ENCODE peak calls at places on chromosomes 2 and 18, in nine cellular contexts. C is NCI-H526 treated with DMSO at 0.1 percent for 48 hours; P is heart left ventricle; H is CD4-positive, alpha-beta T cell; I is stimulated activated naive CD8-positive, alpha-beta T cell treated with anti-CD3 and anti-CD28 coated beads, Interleukin-15, Interleukin-2, amounts not matched to agents 100 U/mL and 50 U/mL, for 24 hours; L is activated T-cell treated with anti-CD3 and anti-CD28 coated beads, Interleukin-2, amount 50 U/mL, for 1 hour; Q is iris pigment epithelial cell; W is occipital lobe; D is bronchial epithelial cell. F is an unnamed sample.

GRCh38 chr2:232345251-232345650 is 33.3 kb upstream of the ALPP start:
- DNase-seq in L (no peak), I (no peak), D (no peak), Q (no peak), H (no peak), P (peak; percentile 12), C (no peak), W (no peak), F (peak; percentile 21)

GRCh38 chr18:25538175-25538922 is 186.4 kb upstream of the ZNF521 start:
- DNase-seq in Q (no peak), I (no peak), L (no peak), C (no peak), D (no peak), P (no peak), H (no peak), W (no peak), F (no peak)

GRCh38 chr18:79905389-79905911 is 46.0 kb downstream of the SLC66A2 start:
- DNase-seq in H (no peak), C (no peak), W (no peak), Q (peak; percentile 64), P (no peak), L (no peak), I (no peak), D (peak; percentile 22), F (peak; percentile 41)

GRCh38 chr2:69797836-69798465 is 31.5 kb upstream of the GMCL1 start:
- DNase-seq in L (no peak), C (no peak), I (no peak), H (no peak), W (no peak), P (no peak), Q (peak; percentile 25), D (peak; percentile 42), F (no peak)

GRCh38 chr18:50006470-50007046 is 188.4 kb downstream of the MYO5B start:
- DNase-seq in H (no peak), I (no peak), W (no peak), C (no peak), P (no peak), Q (no peak), L (no peak), D (no peak), F (no peak)

GRCh38 chr18:44098551-44099098 is 582.1 kb upstream of the SETBP1 start:
- DNase-seq in I (no peak), Q (peak; percentile 72), P (no peak), W (no peak), L (no peak), D (peak; percentile 30), C (peak; percentile 37), H (no peak), F (no peak)

GRCh38 chr2:232568161-232568560 is 17.7 kb downstream of the EIF4E2 start:
- DNase-seq in P (no peak), H (no peak), W (no peak), D (peak; percentile 84), Q (peak; percentile 69), C (no peak), L (no peak), I (no peak), F (no peak)

GRCh38 chr2:60470340-60470739 is 83.1 kb downstream of the BCL11A start:
- DNase-seq in W (no peak), D (no peak), C (no peak), P (no peak), Q (no peak), I (no peak), L (no peak), H (no peak), F (no peak)

GRCh38 chr2:216804357-216805350 is 55.2 kb downstream of the TNP1 start:
- DNase-seq in L (no peak), H (no peak), C (no peak), Q (no peak), I (no peak), P (no peak), W (no peak), D (no peak), F (no peak)

GRCh38 chr2:73260338-73260984 is 23.8 kb downstream of the FBXO41 start:
- DNase-seq in I (no peak), H (no peak), L (no peak), W (no peak), C (no peak), P (peak; percentile 65), Q (peak; percentile 60), D (peak; percentile 58), F (no peak)

GRCh38 chr2:213152888-213153287 is 1.5 kb upstream of the IKZF2 start:
- DNase-seq in L (no peak), Q (no peak), P (no peak), D (no peak), I (no peak), C (no peak), W (no peak), H (no peak), F (no peak)

GRCh38 chr2:226934546-226935243 is 98.8 kb downstream of the RHBDD1 start:
- DNase-seq in D (no peak), C (no peak), W (no peak), L (no peak), H (no peak), I (no peak), Q (no peak), P (no peak), F (no peak)

GRCh38 chr2:158381205-158381604 is 75.3 kb downstream of the CCDC148 start:
- DNase-seq in I (no peak), H (no peak), W (no peak), L (no peak), P (no peak), D (no peak), C (no peak), Q (no peak), F (no peak)

GRCh38 chr18:52694804-52695203 is 354.8 kb downstream of the DCC start:
- DNase-seq in P (no peak), W (no peak), L (no peak), I (no peak), D (no peak), Q (no peak), C (no peak), H (no peak), F (no peak)

GRCh38 chr2:232776435-232776834 is at the start of gene KCNJ13:
- DNase-seq in W (no peak), I (no peak), H (no peak), Q (peak; percentile 15), C (no peak), L (no peak), D (no peak), P (no peak), F (no peak)

GRCh38 chr2:158662406-158662805 is 132.7 kb upstream of the DAPL1 start:
- DNase-seq in D (no peak), H (no peak), L (no peak), Q (no peak), W (no peak), C (no peak), I (no peak), P (no peak), F (no peak)

GRCh38 chr2:33573657-33574056 is 25.4 kb downstream of the FAM98A start:
- DNase-seq in C (no peak), D (no peak), P (no peak), L (no peak), I (no peak), W (no peak), H (no peak), Q (no peak), F (no peak)

GRCh38 chr2:211144078-211144477 is 587.7 kb downstream of the CPS1 start:
- DNase-seq in I (no peak), W (no peak), L (no peak), H (no peak), Q (peak; percentile 87), P (no peak), C (no peak), D (peak; percentile 78), F (no peak)

GRCh38 chr18:13577091-13577697 is 149.2 kb downstream of the FAM210A start:
- DNase-seq in Q (peak; percentile 35), W (no peak), H (peak; percentile 19), L (no peak), C (no peak), I (peak; percentile 64), D (peak; percentile 16), P (no peak), F (no peak)

GRCh38 chr18:10949655-10950054 is 199.7 kb downstream of the PIEZO2 start:
- DNase-seq in C (no peak), W (no peak), Q (peak; percentile 19), D (no peak), I (no peak), P (no peak), L (no peak), H (no peak), F (no peak)

GRCh38 chr2:104733544-104733943 is 120.4 kb upstream of the POU3F3 start:
- DNase-seq in C (no peak), L (no peak), D (no peak), Q (no peak), W (no peak), H (no peak), I (peak; percentile 28), P (no peak), F (no peak)

GRCh38 chr2:19769513-19769912 is 132.3 kb downstream of the TTC32 start:
- DNase-seq in H (no peak), P (no peak), I (no peak), W (no peak), L (no peak), C (no peak), D (peak; percentile 54), Q (peak; percentile 38), F (no peak)

GRCh38 chr2:188338463-188338862 is 46.8 kb downstream of the GULP1 start:
- DNase-seq in Q (no peak), C (no peak), I (no peak), D (no peak), P (no peak), W (no peak), L (no peak), H (no peak), F (no peak)

GRCh38 chr2:128449226-128450061 is 130.8 kb upstream of the HS6ST1 start:
- DNase-seq in H (no peak), I (no peak), P (no peak), Q (no peak), L (no peak), D (no peak), W (no peak), C (no peak), F (no peak)

GRCh38 chr2:72893594-72894319 is 6.5 kb downstream of the SPR start:
- DNase-seq in Q (peak; percentile 76), P (no peak), W (no peak), D (peak; percentile 58), H (no peak), C (no peak), L (peak; percentile 38), I (peak; percentile 56), F (no peak)

GRCh38 chr2:118822572-118822971 is 24.9 kb downstream of the EN1 start:
- DNase-seq in Q (no peak), C (no peak), P (no peak), W (no peak), H (no peak), L (no peak), I (no peak), D (no peak), F (no peak)

GRCh38 chr2:86319700-86320369 is 17.6 kb downstream of the REEP1 start:
- DNase-seq in P (no peak), H (no peak), L (no peak), W (no peak), I (no peak), C (no peak), D (no peak), Q (no peak), F (no peak)

GRCh38 chr2:188576006-188576405 is 284.3 kb downstream of the GULP1 start:
- DNase-seq in P (no peak), Q (no peak), H (no peak), I (no peak), W (no peak), C (no peak), D (no peak), L (no peak), F (no peak)

GRCh38 chr18:48454146-48454796 is 45.1 kb upstream of the ZBTB7C start:
- DNase-seq in C (no peak), D (no peak), L (no peak), H (no peak), W (no peak), P (no peak), Q (no peak), I (no peak), F (no peak)